ENCODE peak calls at places on chromosome 14, in six cellular contexts. G, W, A, V, M and L are unnamed samples.

GRCh38 chr14:68970096-68970612 is 8.9 kb downstream of the ACTN1 start:
- DNase-seq in G (peak; percentile 75), W (no peak), A (no peak), V (no peak), M (no peak), L (no peak)

GRCh38 chr14:43795600-43796228 is 711.4 kb downstream of the FSCB start:
- DNase-seq in G (no peak), W (no peak), A (no peak), V (no peak), M (no peak), L (no peak)

GRCh38 chr14:105301103-105301914 is 508 bp upstream of the BRF1 start:
- DNase-seq in G (peak; percentile 94), W (peak; percentile 97), A (peak; percentile 98), V (peak; percentile 99), M (peak; percentile 100), L (peak; percentile 100)

GRCh38 chr14:76908834-76909233 is 82.6 kb downstream of the LRRC74A start:
- DNase-seq in G (peak; percentile 68), W (peak; percentile 96), A (no peak), V (no peak), M (no peak), L (no peak)

GRCh38 chr14:22200977-22201605 is 387.9 kb downstream of the DAD1 start:
- DNase-seq in G (peak; percentile 28), W (peak; percentile 33), A (no peak), V (no peak), M (peak; percentile 34), L (no peak)

GRCh38 chr14:91417983-91418386 is 365 bp upstream of the CCDC88C start:
- DNase-seq in G (peak; percentile 79), W (peak; percentile 64), A (no peak), V (no peak), M (no peak), L (no peak)

GRCh38 chr14:83559721-83560120 is 1970.2 kb upstream of the FLRT2 start:
- DNase-seq in G (no peak), W (no peak), A (no peak), V (no peak), M (no peak), L (no peak)

GRCh38 chr14:38880643-38881567 is 222.1 kb downstream of the SEC23A start:
- DNase-seq in G (no peak), W (no peak), A (no peak), V (no peak), M (no peak), L (no peak)

GRCh38 chr14:80404413-80404812 is 193.1 kb upstream of the DIO2 start:
- DNase-seq in G (no peak), W (no peak), A (no peak), V (no peak), M (no peak), L (no peak)

GRCh38 chr14:70828188-70828587 is 18.9 kb upstream of the MAP3K9 start:
- DNase-seq in G (no peak), W (no peak), A (no peak), V (no peak), M (no peak), L (no peak)

GRCh38 chr14:76375484-76375883 is 453 bp upstream of the ESRRB start:
- DNase-seq in G (no peak), W (no peak), A (peak; percentile 35), V (no peak), M (no peak), L (no peak)

GRCh38 chr14:50871914-50872732 is at the start of gene ABHD12B:
- DNase-seq in G (no peak), W (no peak), A (peak; percentile 40), V (no peak), M (peak; percentile 25), L (no peak)

GRCh38 chr14:44589180-44589579 is 82.1 kb upstream of the FSCB start:
- DNase-seq in G (no peak), W (no peak), A (no peak), V (no peak), M (no peak), L (no peak)

GRCh38 chr14:68619805-68620574 is 172.9 kb downstream of the ZFP36L1 start:
- DNase-seq in G (no peak), W (no peak), A (no peak), V (no peak), M (no peak), L (no peak)

GRCh38 chr14:56176530-56176929 is 58.3 kb downstream of the PELI2 start:
- DNase-seq in G (no peak), W (no peak), A (no peak), V (no peak), M (no peak), L (no peak)

GRCh38 chr14:105084741-105085571 is 19.7 kb upstream of the GPR132 start:
- DNase-seq in G (no peak), W (no peak), A (no peak), V (no peak), M (no peak), L (no peak)

GRCh38 chr14:92850492-92850891 is 56.4 kb downstream of the GOLGA5 start:
- DNase-seq in G (no peak), W (no peak), A (no peak), V (no peak), M (peak; percentile 20), L (no peak)

GRCh38 chr14:73991097-73991496 is 28.0 kb downstream of the ENTPD5 start:
- DNase-seq in G (no peak), W (no peak), A (no peak), V (no peak), M (no peak), L (no peak)

GRCh38 chr14:90539996-90540395 is 143.2 kb downstream of the CALM1 start:
- DNase-seq in G (no peak), W (no peak), A (no peak), V (no peak), M (no peak), L (no peak)

GRCh38 chr14:93686313-93686712 is 102.0 kb downstream of the PRIMA1 start:
- DNase-seq in G (no peak), W (no peak), A (no peak), V (no peak), M (no peak), L (no peak)

GRCh38 chr14:24965934-24966593 is 83.9 kb downstream of the STXBP6 start:
- DNase-seq in G (no peak), W (no peak), A (no peak), V (no peak), M (peak; percentile 83), L (no peak)

GRCh38 chr14:60008042-60008441 is 83.7 kb upstream of the PCNX4 start:
- DNase-seq in G (no peak), W (no peak), A (no peak), V (no peak), M (no peak), L (no peak)

GRCh38 chr14:70838076-70838475 is 28.8 kb upstream of the MAP3K9 start:
- DNase-seq in G (no peak), W (no peak), A (no peak), V (no peak), M (no peak), L (no peak)

GRCh38 chr14:51219473-51220448 is 20.3 kb upstream of the TMX1 start:
- DNase-seq in G (no peak), W (no peak), A (no peak), V (no peak), M (peak; percentile 43), L (no peak)

GRCh38 chr14:101197595-101198397 is 294.3 kb upstream of the RTL1 start:
- DNase-seq in G (no peak), W (no peak), A (no peak), V (no peak), M (no peak), L (no peak)

GRCh38 chr14:65421201-65421981 is 8.9 kb downstream of the FUT8 start:
- DNase-seq in G (no peak), W (no peak), A (no peak), V (no peak), M (peak; percentile 60), L (no peak)

GRCh38 chr14:71248204-71248603 is 340.9 kb downstream of the PCNX1 start:
- DNase-seq in G (no peak), W (no peak), A (no peak), V (no peak), M (peak; percentile 44), L (no peak)

GRCh38 chr14:93132472-93133065 is 16.8 kb upstream of the ITPK1 start:
- DNase-seq in G (peak; percentile 22), W (no peak), A (peak; percentile 23), V (no peak), M (peak; percentile 44), L (no peak)

GRCh38 chr14:76089151-76089550 is 62.6 kb upstream of the GPATCH2L start:
- DNase-seq in G (no peak), W (no peak), A (no peak), V (no peak), M (no peak), L (no peak)